ENCODE peak calls at places on chromosome 2, in four cellular contexts. N, E, H and F are unnamed samples.

GRCh38 chr2:196143641-196144236 is 27.6 kb downstream of the STK17B start:
- DNase-seq in N (no peak), E (peak; percentile 37), H (no peak), F (no peak)

GRCh38 chr2:234308814-234309195 is 188.1 kb downstream of the ARL4C start:
- DNase-seq in N (no peak), E (peak; percentile 84), H (no peak), F (no peak)

GRCh38 chr2:7744827-7745226 is 827.6 kb downstream of the RNF144A start:
- DNase-seq in N (no peak), E (peak; percentile 35), H (no peak), F (no peak)

GRCh38 chr2:147345246-147345645 is 499.6 kb upstream of the ACVR2A start:
- DNase-seq in N (no peak), E (peak; percentile 66), H (no peak), F (no peak)

GRCh38 chr2:30454571-30454970 is 7.5 kb downstream of the LCLAT1 start:
- DNase-seq in N (no peak), E (peak; percentile 38), H (no peak), F (no peak)

GRCh38 chr2:86592547-86593230 is 29.4 kb upstream of the CHMP3 start:
- DNase-seq in N (no peak), E (no peak), H (no peak), F (no peak)

GRCh38 chr2:60608679-60609078 is 55.2 kb upstream of the BCL11A start:
- DNase-seq in N (no peak), E (peak; percentile 28), H (no peak), F (no peak)

GRCh38 chr2:188788621-188789020 is 185.6 kb upstream of the COL3A1 start:
- DNase-seq in N (peak; percentile 31), E (peak; percentile 80), H (no peak), F (no peak)

GRCh38 chr2:25341753-25342371 is at the start of gene DNMT3A:
- DNase-seq in N (peak; percentile 64), E (peak; percentile 62), H (no peak), F (no peak)

GRCh38 chr2:168278424-168278888 is 31.1 kb upstream of the STK39 start:
- DNase-seq in N (no peak), E (peak; percentile 31), H (no peak), F (no peak)

GRCh38 chr2:137705296-137705695 is 259.0 kb upstream of the HNMT start:
- DNase-seq in N (no peak), E (no peak), H (no peak), F (no peak)

DNA sequence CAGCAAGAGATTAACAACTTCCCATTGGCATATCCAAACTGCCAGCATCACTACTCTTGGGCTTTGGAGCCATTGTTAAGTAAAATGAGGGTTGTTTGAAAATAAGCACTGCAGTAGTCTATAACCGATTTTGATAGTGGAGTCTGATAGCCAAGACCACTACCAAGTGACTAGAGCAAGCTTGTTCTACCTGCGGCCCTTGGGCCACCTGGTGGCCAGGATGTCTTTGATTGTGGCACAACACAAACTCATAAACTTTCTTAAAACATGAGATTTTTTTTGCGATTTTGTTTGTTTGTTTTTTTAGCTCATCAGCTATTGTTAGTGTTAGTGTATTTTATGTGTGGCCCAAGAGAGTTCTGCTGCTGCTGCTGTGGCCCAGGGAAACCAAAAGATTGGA is 11.0 kb downstream of the UBE2E3 start:
- DNase-seq in N (no peak), E (no peak), H (no peak), F (no peak)
- TF ChIP-seq CTCF in N (no peak), E (peak; percentile 28), H (no peak), F (peak; percentile 34)

GRCh38 chr2:159175182-159175581 is 111.3 kb downstream of the WDSUB1 start:
- DNase-seq in N (no peak), E (no peak), H (no peak), F (no peak)

GRCh38 chr2:159172403-159172802 is 114.1 kb downstream of the WDSUB1 start:
- DNase-seq in N (no peak), E (no peak), H (no peak), F (no peak)

GRCh38 chr2:159177357-159177756 is 109.1 kb downstream of the WDSUB1 start:
- DNase-seq in N (no peak), E (no peak), H (no peak), F (no peak)

GRCh38 chr2:159176555-159176954 is 109.9 kb downstream of the WDSUB1 start:
- DNase-seq in N (no peak), E (no peak), H (no peak), F (no peak)

DNA sequence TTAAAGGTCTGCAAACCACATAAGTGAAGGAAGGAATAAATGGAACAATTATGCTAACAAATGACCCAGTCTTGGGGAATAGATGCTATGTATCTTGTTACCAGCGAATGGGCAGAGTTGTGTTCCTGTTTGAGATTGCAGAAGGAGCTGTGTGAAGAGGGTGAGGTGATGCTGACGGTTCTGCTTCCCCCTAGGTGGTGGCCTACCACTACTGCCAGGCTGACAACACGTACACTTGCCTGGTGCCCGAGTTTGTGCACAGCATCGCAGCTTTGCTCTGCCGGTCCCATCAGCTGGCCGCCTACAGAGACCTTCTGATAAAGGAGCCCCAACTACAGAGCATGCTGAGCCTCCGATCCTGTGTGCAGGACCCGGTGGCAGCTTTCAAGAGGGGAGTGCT is 111.7 kb downstream of the WDSUB1 start:
- DNase-seq in N (no peak), E (no peak), H (no peak), F (no peak)
- TF ChIP-seq CTCF in N (no peak), E (no peak), H (no peak), F (no peak)

DNA sequence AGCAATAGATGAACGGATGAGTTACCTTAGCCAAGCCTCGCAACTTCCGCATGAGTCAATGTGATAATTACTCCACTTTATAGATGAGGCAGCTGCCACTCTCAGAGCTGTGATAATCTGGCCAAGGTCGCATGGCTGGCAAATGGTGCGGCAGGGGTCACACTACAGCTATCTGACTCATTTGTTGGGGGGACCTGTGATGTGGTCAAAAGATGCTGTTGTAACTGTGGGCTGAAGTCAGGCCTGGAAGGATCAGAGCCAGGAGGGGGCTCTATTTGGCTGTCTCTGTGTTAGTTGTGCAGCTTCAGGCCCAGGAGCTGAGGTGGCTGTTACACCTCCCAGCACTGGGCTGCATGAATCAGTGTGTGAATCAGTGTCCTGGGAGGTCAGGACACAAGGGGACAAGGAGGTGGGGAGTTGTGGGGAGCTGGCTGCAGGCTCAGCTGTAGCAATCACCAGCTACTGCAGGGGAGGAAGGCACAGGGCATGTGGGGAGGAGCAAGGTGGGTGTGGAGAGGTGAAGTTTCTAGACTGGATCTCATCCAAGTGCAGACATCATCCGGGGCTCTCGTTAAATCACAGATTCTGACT is 33.1 kb downstream of the NGEF start:
- DNase-seq in N (no peak), E (peak; percentile 77), H (no peak), F (peak; percentile 42)
- TF ChIP-seq CTCF in N (no peak), E (no peak), H (no peak), F (no peak)

GRCh38 chr2:230322561-230323384 is 4.2 kb upstream of the SP140L start:
- DNase-seq in N (no peak), E (no peak), H (no peak), F (no peak)

GRCh38 chr2:230325316-230326243 is 1.4 kb upstream of the SP140L start:
- DNase-seq in N (no peak), E (no peak), H (no peak), F (no peak)

GRCh38 chr2:230324503-230324902 is 2.5 kb upstream of the SP140L start:
- DNase-seq in N (no peak), E (no peak), H (no peak), F (no peak)

GRCh38 chr2:230321031-230321430 is 6.0 kb upstream of the SP140L start:
- DNase-seq in N (no peak), E (no peak), H (no peak), F (no peak)

GRCh38 chr2:230323385-230324106 is 3.4 kb upstream of the SP140L start:
- DNase-seq in N (no peak), E (no peak), H (no peak), F (no peak)
- TF ChIP-seq CTCF in N (no peak), E (peak; percentile 12), H (no peak), F (no peak)

GRCh38 chr2:142642654-142643053 is 234.8 kb upstream of the KYNU start:
- DNase-seq in N (no peak), E (peak; percentile 11), H (no peak), F (no peak)
- TF ChIP-seq CTCF in N (no peak), E (no peak), H (no peak), F (no peak)